ENCODE peak calls at places on chromosomes 16 and 17, in six cellular contexts. F is amygdala, Y is H9, A is LNCaP clone FGC, V is HuH-7.5, B is tibial nerve. U is an unnamed sample.

GRCh38 chr17:12463102-12463501 is 202.6 kb upstream of the MYOCD start:
- DNase-seq in F (no peak), Y (no peak), A (no peak), V (no peak), B (no peak), U (no peak)

GRCh38 chr17:68365469-68365868 is 74.2 kb downstream of the ARSG start:
- DNase-seq in F (no peak), Y (no peak), A (no peak), V (no peak), B (no peak), U (no peak)

GRCh38 chr16:53822936-53823529 is 119.1 kb downstream of the FTO start:
- DNase-seq in F (no peak), Y (no peak), A (no peak), V (no peak), B (no peak), U (no peak)

GRCh38 chr17:13498184-13498583 is 103.5 kb downstream of the HS3ST3A1 start:
- DNase-seq in F (no peak), Y (no peak), A (no peak), V (no peak), B (no peak), U (no peak)

GRCh38 chr17:76558210-76559095 is 18.6 kb downstream of the PRCD start:
- DNase-seq in F (no peak), Y (no peak), A (no peak), V (no peak), B (no peak), U (no peak)

GRCh38 chr17:50352072-50352692 is 6.3 kb downstream of the XYLT2 start:
- DNase-seq in F (no peak), Y (no peak), A (peak), V (no peak), B (no peak), U (no peak)

GRCh38 chr16:53999841-54000240 is 286.7 kb downstream of the IRX3 start:
- DNase-seq in F (no peak), Y (no peak), A (no peak), V (no peak), B (no peak), U (no peak)

GRCh38 chr16:60246055-60246454 is 1511.9 kb upstream of the GOT2 start:
- DNase-seq in F (no peak), Y (no peak), A (no peak), V (no peak), B (no peak), U (no peak)

GRCh38 chr16:1152651-1153259 is at the start of gene CACNA1H:
- DNase-seq in F (peak), Y (peak), A (no peak), V (no peak), B (no peak), U (peak)

GRCh38 chr16:30996324-30996999 is 11.5 kb downstream of the HSD3B7 start:
- DNase-seq in F (no peak), Y (no peak), A (no peak), V (peak), B (no peak), U (no peak)

GRCh38 chr17:16013943-16014407 is 14.4 kb downstream of the TTC19 start:
- DNase-seq in F (no peak), Y (no peak), A (no peak), V (no peak), B (no peak), U (no peak)

GRCh38 chr17:74770498-74771318 is 5.4 kb downstream of the NAT9 start:
- DNase-seq in F (peak), Y (peak), A (peak), V (peak), B (peak), U (peak)

GRCh38 chr16:87325480-87325879 is 8.3 kb upstream of the C16orf95 start:
- DNase-seq in F (no peak), Y (no peak), A (no peak), V (no peak), B (no peak), U (no peak)

GRCh38 chr16:17723735-17724134 is 253.0 kb upstream of the XYLT1 start:
- DNase-seq in F (no peak), Y (no peak), A (no peak), V (no peak), B (no peak), U (no peak)

GRCh38 chr17:21252875-21253645 is at the start of gene NATD1:
- DNase-seq in F (peak), Y (peak), A (peak), V (peak), B (peak), U (peak)

GRCh38 chr16:68382296-68382718 is 66.0 kb downstream of the SMPD3 start:
- DNase-seq in F (no peak), Y (peak), A (no peak), V (peak), B (no peak), U (no peak)

GRCh38 chr16:81449241-81449640 is 4.6 kb downstream of the CMIP start:
- DNase-seq in F (no peak), Y (no peak), A (no peak), V (no peak), B (no peak), U (no peak)

GRCh38 chr17:61399131-61400057 is at the start of gene TBX2:
- DNase-seq in F (no peak), Y (peak), A (no peak), V (peak), B (peak), U (peak)

GRCh38 chr17:27980035-27980434 is 62.4 kb upstream of the NLK start:
- DNase-seq in F (no peak), Y (no peak), A (no peak), V (no peak), B (no peak), U (no peak)

GRCh38 chr17:73952498-73953205 is 250.8 kb upstream of the RPL38 start:
- DNase-seq in F (peak), Y (peak), A (no peak), V (no peak), B (no peak), U (peak)

GRCh38 chr17:76353004-76353598 is 615 bp downstream of the PRPSAP1 start:
- DNase-seq in F (no peak), Y (peak), A (no peak), V (peak), B (no peak), U (peak)

GRCh38 chr16:84283314-84284167 is 11.1 kb upstream of the WFDC1 start:
- DNase-seq in F (no peak), Y (no peak), A (no peak), V (no peak), B (no peak), U (no peak)

GRCh38 chr17:37650419-37651003 is 7.3 kb upstream of the DDX52 start:
- DNase-seq in F (no peak), Y (peak), A (no peak), V (no peak), B (no peak), U (peak)

GRCh38 chr16:12257926-12258561 is 281.5 kb downstream of the SNX29 start:
- DNase-seq in F (no peak), Y (peak), A (peak), V (peak), B (no peak), U (no peak)

GRCh38 chr16:81164481-81164880 is 68.3 kb upstream of the GCSH start:
- DNase-seq in F (no peak), Y (no peak), A (no peak), V (no peak), B (no peak), U (no peak)

GRCh38 chr17:63824362-63824761 is 2.9 kb upstream of the PSMC5 start:
- DNase-seq in F (no peak), Y (no peak), A (no peak), V (no peak), B (no peak), U (no peak)

GRCh38 chr16:90019543-90020259 is 445 bp upstream of the DBNDD1 start:
- DNase-seq in F (peak), Y (peak), A (no peak), V (peak), B (no peak), U (peak)

GRCh38 chr17:4877089-4877488 is 22.2 kb upstream of the C17orf107 start:
- DNase-seq in F (peak), Y (no peak), A (no peak), V (no peak), B (no peak), U (no peak)